ENCODE peak calls at places on chromosomes 16 and 17, in seven cellular contexts. R is progenitor cell of endocrine pancreas, F is dermis blood vessel endothelial cell, M is NCI-H1092 treated with DMSO at 0.1 percent for 48 hours, N is C1 segment of cervical spinal cord, D is kidney tubule cell, C is astrocyte of the spinal cord. A is an unnamed sample.
A peak's percentile ranks its signal among the peaks of the same experiment; 100 is the strongest.

GRCh38 chr17:27423651-27424050 is 32.6 kb upstream of the KSR1 start:
- DNase-seq in F (no peak), C (no peak), N (no peak), D (no peak), R (no peak), M (no peak), A (no peak)

GRCh38 chr17:8954339-8954738 is 11.2 kb downstream of the PIK3R5 start:
- DNase-seq in N (no peak), C (no peak), F (no peak), D (no peak), R (no peak), M (no peak), A (no peak)

GRCh38 chr17:78965369-78965982 is 14.2 kb downstream of the LGALS3BP start:
- DNase-seq in D (no peak), N (no peak), M (no peak), F (no peak), R (no peak), C (no peak), A (peak; percentile 74)

GRCh38 chr17:46764709-46765401 is 53.6 kb downstream of the WNT3 start:
- DNase-seq in M (peak; percentile 30), C (peak; percentile 77), D (peak; percentile 72), R (no peak), N (no peak), F (peak; percentile 90), A (no peak)

GRCh38 chr17:51228177-51228576 is 31.7 kb downstream of the MBTD1 start:
- DNase-seq in M (no peak), D (no peak), N (no peak), C (peak; percentile 48), R (no peak), F (no peak), A (no peak)

GRCh38 chr16:68062910-68063393 is 22.2 kb upstream of the NFATC3 start:
- DNase-seq in M (no peak), N (no peak), F (no peak), D (no peak), R (no peak), C (no peak), A (no peak)

GRCh38 chr16:68707341-68708152 is 29.5 kb upstream of the CDH1 start:
- DNase-seq in R (no peak), C (peak; percentile 41), D (peak; percentile 96), M (no peak), F (peak; percentile 9), N (no peak), A (no peak)

GRCh38 chr16:73956592-73957495 is 339.8 kb upstream of the PSMD7 start:
- DNase-seq in C (peak; percentile 50), M (peak; percentile 75), F (peak; percentile 70), R (peak; percentile 45), N (no peak), D (peak; percentile 49), A (peak; percentile 65)

GRCh38 chr16:90081606-90081970 is 4.5 kb upstream of the PRDM7 start:
- DNase-seq in D (no peak), R (no peak), C (no peak), F (no peak), N (no peak), M (no peak), A (no peak)

GRCh38 chr17:35918665-35919064 is 11.9 kb downstream of the RDM1 start:
- DNase-seq in F (peak; percentile 83), D (no peak), R (no peak), M (no peak), N (no peak), C (no peak), A (no peak)

GRCh38 chr17:13287226-13287625 is 269.4 kb upstream of the ELAC2 start:
- DNase-seq in M (no peak), C (no peak), F (no peak), D (no peak), N (no peak), R (no peak), A (no peak)

GRCh38 chr17:17526369-17526768 is 30.2 kb upstream of the RASD1 start:
- DNase-seq in M (peak; percentile 72), C (no peak), D (no peak), F (no peak), R (no peak), N (no peak), A (no peak)

GRCh38 chr17:7557825-7558543 is 566 bp upstream of the TNFSF13 start:
- DNase-seq in M (peak; percentile 66), F (peak; percentile 90), C (peak; percentile 41), N (no peak), D (peak; percentile 94), R (no peak), A (no peak)

GRCh38 chr16:29198731-29199521 is 207.6 kb downstream of the NPIPB11 start:
- DNase-seq in C (no peak), D (no peak), N (no peak), R (no peak), M (no peak), F (no peak), A (no peak)

GRCh38 chr16:57959804-57960203 is 11.1 kb downstream of the CNGB1 start:
- DNase-seq in N (no peak), C (no peak), D (no peak), F (no peak), R (no peak), M (no peak), A (no peak)

GRCh38 chr17:2705263-2705662 is 6.3 kb downstream of the CLUH start:
- DNase-seq in D (peak; percentile 53), N (no peak), C (peak; percentile 76), R (no peak), M (no peak), F (peak; percentile 44), A (no peak)

GRCh38 chr17:81409190-81409935 is 14.1 kb downstream of the BAHCC1 start:
- DNase-seq in F (no peak), D (no peak), N (no peak), C (no peak), R (no peak), M (peak; percentile 60), A (no peak)

GRCh38 chr17:55238931-55239297 is 25.8 kb upstream of the HLF start:
- DNase-seq in D (peak; percentile 33), F (no peak), N (no peak), M (peak; percentile 89), R (no peak), C (no peak), A (peak; percentile 75)

GRCh38 chr16:75481475-75481874 is 13.8 kb downstream of the CHST6 start:
- DNase-seq in N (no peak), R (no peak), C (no peak), D (no peak), M (no peak), F (peak; percentile 31), A (no peak)

GRCh38 chr17:80312621-80313135 is 52.0 kb downstream of the RNF213 start:
- DNase-seq in M (no peak), F (no peak), R (no peak), N (no peak), D (no peak), C (no peak), A (no peak)

GRCh38 chr16:49997721-49998251 is 27.2 kb upstream of the CNEP1R1 start:
- DNase-seq in D (no peak), F (no peak), M (no peak), N (no peak), C (no peak), R (no peak), A (no peak)

GRCh38 chr16:31880322-31880979 is 6.8 kb downstream of the ZNF267 start:
- DNase-seq in M (no peak), R (no peak), C (peak; percentile 86), N (no peak), F (peak; percentile 80), D (peak; percentile 93), A (no peak)

GRCh38 chr16:51592013-51592501 is 441.0 kb upstream of the SALL1 start:
- DNase-seq in F (peak; percentile 3), R (no peak), D (peak; percentile 31), N (no peak), M (peak; percentile 56), C (no peak), A (no peak)

GRCh38 chr16:57266531-57267268 is 17.8 kb downstream of the PLLP start:
- DNase-seq in F (no peak), D (peak; percentile 66), M (no peak), R (no peak), C (no peak), N (no peak), A (no peak)

GRCh38 chr16:53968454-53968853 is 264.5 kb downstream of the FTO start:
- DNase-seq in M (no peak), N (no peak), D (peak; percentile 17), F (no peak), C (peak; percentile 52), R (no peak), A (no peak)

GRCh38 chr17:1227917-1228751 is 42.1 kb upstream of the BHLHA9 start:
- DNase-seq in C (no peak), N (no peak), R (peak; percentile 11), D (peak; percentile 45), M (no peak), F (no peak), A (no peak)

GRCh38 chr16:66004706-66005105 is 361.8 kb upstream of the CDH5 start:
- DNase-seq in N (no peak), R (no peak), F (no peak), C (no peak), M (no peak), D (no peak), A (no peak)

GRCh38 chr17:17476865-17477467 is at the start of gene MED9:
- DNase-seq in F (peak; percentile 94), C (peak; percentile 86), D (peak; percentile 88), R (peak; percentile 89), M (peak; percentile 86), N (peak; percentile 50), A (peak; percentile 87)

GRCh38 chr17:879546-879945 is 97.4 kb downstream of the MRM3 start:
- DNase-seq in R (peak; percentile 19), F (peak; percentile 92), D (peak; percentile 95), M (peak; percentile 90), C (peak; percentile 81), N (no peak), A (no peak)

GRCh38 chr16:46715769-46716305 is 26.4 kb downstream of the ORC6 start:
- DNase-seq in M (no peak), D (no peak), C (peak; percentile 23), F (no peak), N (no peak), R (no peak), A (no peak)

GRCh38 chr17:49995055-49995738 is at the start of gene DLX3:
- DNase-seq in M (peak; percentile 16), C (peak; percentile 48), N (no peak), D (peak; percentile 59), F (peak; percentile 58), R (peak; percentile 65), A (peak; percentile 89)

GRCh38 chr17:75396781-75397180 is 8.7 kb downstream of the GRB2 start:
- DNase-seq in N (no peak), D (no peak), M (no peak), F (no peak), R (no peak), C (no peak), A (no peak)

GRCh38 chr17:37438141-37438540 is 31.5 kb downstream of the TADA2A start:
- DNase-seq in D (no peak), C (no peak), M (no peak), R (no peak), F (peak; percentile 21), N (no peak), A (peak; percentile 8)

GRCh38 chr17:45425125-45425983 is 7.3 kb downstream of the ARHGAP27 start:
- DNase-seq in M (no peak), F (peak; percentile 27), C (peak; percentile 68), N (no peak), R (peak; percentile 66), D (peak; percentile 98), A (peak; percentile 17)

GRCh38 chr16:50298591-50299507 is 32.5 kb downstream of the ADCY7 start:
- DNase-seq in R (no peak), N (no peak), C (no peak), F (no peak), M (no peak), D (no peak), A (no peak)

A was measured in NCI-H1694 treated with DMSO at 0.1 percent for 48 hours.